ENCODE peak calls at places on chromosomes 3 and 15, in four cellular contexts. R is HEK293T, B is H1, S is HepG2. N is an unnamed sample.

GRCh38 chr15:40416056-40416455 is 10.5 kb downstream of the IVD start:
- DNase-seq in R (no peak), B (no peak), S (no peak), N (no peak)

GRCh38 chr15:70152070-70152480 is 54.4 kb upstream of the TLE3 start:
- DNase-seq in R (no peak), B (no peak), S (no peak), N (no peak)

GRCh38 chr3:159884661-159885402 is 103.8 kb upstream of the IL12A start:
- DNase-seq in R (peak; percentile 50), B (no peak), S (peak; percentile 9), N (no peak)

GRCh38 chr3:172068977-172069376 is 29.6 kb downstream of the FNDC3B start:
- DNase-seq in R (no peak), B (no peak), S (no peak), N (no peak)

GRCh38 chr15:49190586-49190985 is 20.5 kb downstream of the GALK2 start:
- DNase-seq in R (no peak), B (no peak), S (no peak), N (no peak)

GRCh38 chr3:157069406-157069805 is 90.5 kb downstream of the CCNL1 start:
- DNase-seq in R (no peak), B (no peak), S (no peak), N (no peak)

GRCh38 chr3:27721717-27722564 is at the start of gene EOMES:
- DNase-seq in R (peak; percentile 69), B (no peak), S (peak; percentile 30), N (peak; percentile 67)

GRCh38 chr15:78638658-78639314 is 2.2 kb downstream of the CHRNB4 start:
- DNase-seq in R (peak; percentile 85), B (peak; percentile 34), S (peak; percentile 62), N (peak; percentile 74)

GRCh38 chr3:64380539-64380938 is 155.3 kb upstream of the PRICKLE2 start:
- DNase-seq in R (no peak), B (no peak), S (no peak), N (no peak)

GRCh38 chr3:108494862-108495531 is 15.4 kb downstream of the MYH15 start:
- DNase-seq in R (no peak), B (no peak), S (no peak), N (no peak)

GRCh38 chr3:135503429-135504083 is 462.0 kb upstream of the PPP2R3A start:
- DNase-seq in R (peak; percentile 78), B (peak; percentile 75), S (peak; percentile 20), N (peak; percentile 72)

GRCh38 chr15:83323296-83323711 is 38.8 kb upstream of the BNC1 start:
- DNase-seq in R (no peak), B (no peak), S (no peak), N (no peak)

GRCh38 chr3:194330579-194330978 is 20.5 kb downstream of the CPN2 start:
- DNase-seq in R (no peak), B (no peak), S (no peak), N (no peak)

GRCh38 chr3:58572013-58572633 is 5.1 kb downstream of the FAM107A start:
- DNase-seq in R (no peak), B (no peak), S (no peak), N (no peak)

GRCh38 chr15:28127036-28127435 is 27.9 kb upstream of the OCA2 start:
- DNase-seq in R (no peak), B (no peak), S (no peak), N (no peak)

GRCh38 chr3:193800138-193801043 is 207.4 kb downstream of the OPA1 start:
- DNase-seq in R (no peak), B (no peak), S (no peak), N (no peak)

GRCh38 chr3:111695584-111696213 is 100.6 kb upstream of the ZBED2 start:
- DNase-seq in R (no peak), B (no peak), S (peak; percentile 15), N (no peak)

GRCh38 chr15:50543556-50543955 is 2.9 kb downstream of the USP50 start:
- DNase-seq in R (no peak), B (no peak), S (no peak), N (no peak)

GRCh38 chr3:54999159-54999558 is 71.3 kb upstream of the LRTM1 start:
- DNase-seq in R (peak; percentile 53), B (peak; percentile 39), S (peak; percentile 2), N (peak; percentile 81)

GRCh38 chr15:70029297-70029701 is 68.4 kb downstream of the TLE3 start:
- DNase-seq in R (no peak), B (no peak), S (no peak), N (no peak)

GRCh38 chr3:30428251-30428650 is 178.2 kb upstream of the TGFBR2 start:
- DNase-seq in R (no peak), B (no peak), S (no peak), N (no peak)

GRCh38 chr3:51389423-51390183 is 1.5 kb upstream of the RBM15B start:
- DNase-seq in R (peak; percentile 55), B (no peak), S (peak; percentile 42), N (no peak)

GRCh38 chr3:122245513-122246174 is 62.2 kb downstream of the CASR start:
- DNase-seq in R (no peak), B (no peak), S (no peak), N (no peak)

GRCh38 chr15:35289029-35289617 is 204.0 kb upstream of the NANOGP8 start:
- DNase-seq in R (peak; percentile 39), B (no peak), S (peak; percentile 44), N (peak; percentile 13)

GRCh38 chr3:57228734-57229505 is 1.4 kb downstream of the APPL1 start:
- DNase-seq in R (no peak), B (no peak), S (no peak), N (no peak)

GRCh38 chr3:143171656-143172055 is 52.1 kb downstream of the CHST2 start:
- DNase-seq in R (no peak), B (no peak), S (no peak), N (no peak)

GRCh38 chr3:172190980-172191379 is 151.6 kb downstream of the FNDC3B start:
- DNase-seq in R (no peak), B (no peak), S (no peak), N (no peak)

GRCh38 chr3:67389176-67389575 is 265.2 kb downstream of the SUCLG2 start:
- DNase-seq in R (no peak), B (no peak), S (no peak), N (no peak)

GRCh38 chr3:94071713-94072284 is 8.9 kb downstream of the NSUN3 start:
- DNase-seq in R (no peak), B (no peak), S (no peak), N (no peak)

GRCh38 chr3:120559228-120560061 is 36.7 kb upstream of the NDUFB4 start:
- DNase-seq in R (no peak), B (no peak), S (peak; percentile 15), N (no peak)

GRCh38 chr15:32936283-32936918 is 218.6 kb downstream of the GREM1 start:
- DNase-seq in R (peak; percentile 26), B (no peak), S (peak; percentile 16), N (no peak)

GRCh38 chr3:143716731-143717130 is 131.5 kb downstream of the SLC9A9 start:
- DNase-seq in R (no peak), B (no peak), S (no peak), N (no peak)

GRCh38 chr3:113148307-113148703 is 63.1 kb upstream of the BOC start:
- DNase-seq in R (no peak), B (no peak), S (no peak), N (no peak)

GRCh38 chr3:139252719-139253118 is 91.1 kb upstream of the MRPS22 start:
- DNase-seq in R (no peak), B (no peak), S (no peak), N (no peak)

GRCh38 chr3:106401666-106402319 is 533.0 kb upstream of the CBLB start:
- DNase-seq in R (no peak), B (no peak), S (no peak), N (no peak)

GRCh38 chr15:78909791-78910228 is 35.0 kb downstream of the CTSH start:
- DNase-seq in R (peak; percentile 73), B (no peak), S (peak; percentile 42), N (peak; percentile 46)

DNA sequence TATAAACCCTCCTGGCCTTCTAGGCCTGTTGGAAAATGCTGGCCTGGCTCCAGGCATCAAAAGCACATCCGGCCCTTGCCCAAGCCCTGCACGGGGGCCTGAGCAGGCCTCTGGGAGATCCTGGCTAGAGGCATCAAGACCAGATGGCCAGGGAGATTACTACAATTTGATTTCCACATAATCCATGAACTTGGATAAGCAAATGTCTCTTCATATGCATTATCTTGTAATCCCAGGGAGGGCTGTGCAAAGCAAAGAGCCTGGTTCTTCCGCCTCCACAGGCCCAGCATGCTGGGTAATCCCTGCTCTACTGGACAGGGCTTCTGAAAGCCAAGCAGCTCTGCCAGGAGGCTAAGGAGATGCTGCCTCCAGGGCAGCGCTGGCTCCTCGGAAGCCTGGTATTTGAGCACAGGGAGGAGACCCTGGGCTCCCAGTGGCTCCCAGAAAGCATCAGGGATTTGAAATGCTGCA is 18.2 kb downstream of the MRPL46 start:
- DNase-seq in R (no peak), B (no peak), S (no peak), N (no peak)
- TF ChIP-seq SUZ12 in R (no peak), B (no peak), S (no peak), N (no peak)

GRCh38 chr15:41954036-41954435 is 18.3 kb downstream of the EHD4 start:
- DNase-seq in R (no peak), B (no peak), S (no peak), N (no peak)

GRCh38 chr15:41958002-41958420 is 14.3 kb downstream of the EHD4 start:
- DNase-seq in R (no peak), B (no peak), S (no peak), N (no peak)

GRCh38 chr15:41955100-41955499 is 17.3 kb downstream of the EHD4 start:
- DNase-seq in R (no peak), B (no peak), S (no peak), N (no peak)

GRCh38 chr15:41955807-41956525 is 16.4 kb downstream of the EHD4 start:
- DNase-seq in R (no peak), B (no peak), S (peak; percentile 34), N (no peak)

GRCh38 chr15:41957021-41957897 is 15.1 kb downstream of the EHD4 start:
- DNase-seq in R (no peak), B (no peak), S (no peak), N (no peak)
- TF ChIP-seq SUZ12 in R (no peak), B (no peak), S (no peak), N (no peak)

GRCh38 chr3:65894679-65895078 is 144.0 kb downstream of the MAGI1 start:
- DNase-seq in R (no peak), B (no peak), S (no peak), N (no peak)
- TF ChIP-seq SUZ12 in R (no peak), B (no peak), S (no peak), N (no peak)

GRCh38 chr3:124985358-124985757 is 50.8 kb upstream of the MUC13 start:
- DNase-seq in R (no peak), B (no peak), S (no peak), N (no peak)
- TF ChIP-seq SUZ12 in R (no peak), B (no peak), S (no peak), N (no peak)

GRCh38 chr3:133294253-133294652 is 105.6 kb upstream of the BFSP2 start:
- DNase-seq in R (no peak), B (no peak), S (no peak), N (no peak)
- TF ChIP-seq SUZ12 in R (no peak), B (no peak), S (no peak), N (no peak)

DNA sequence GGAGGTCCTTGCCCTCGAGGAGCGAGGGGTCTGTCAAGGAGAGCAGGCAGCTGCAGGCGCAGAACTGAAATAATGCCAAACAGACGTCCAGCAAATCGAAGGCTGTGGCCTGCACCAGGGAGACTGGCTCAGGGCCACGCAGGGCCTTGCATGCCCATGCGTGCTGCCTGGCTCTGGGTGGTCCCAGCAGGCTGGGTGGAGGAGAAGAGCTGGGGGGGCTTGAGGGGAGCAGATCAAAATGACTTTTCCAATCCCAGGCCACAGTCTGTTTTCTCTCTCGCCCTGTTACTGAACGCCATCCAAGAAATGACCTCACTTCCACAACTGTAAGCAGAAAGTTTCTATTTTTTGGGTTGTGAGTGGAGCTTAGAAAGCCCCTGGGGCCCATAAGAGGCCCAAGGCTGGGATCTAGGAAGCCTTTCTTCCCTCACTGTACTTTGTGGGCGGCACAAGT is 96.9 kb upstream of the RPL32 start:
- DNase-seq in R (no peak), B (no peak), S (no peak), N (no peak)
- TF ChIP-seq SUZ12 in R (no peak), B (no peak), S (no peak), N (no peak)